ENCODE peak calls at places on chromosomes 12 and 14, in six cellular contexts. T is stimulated activated CD4-positive, alpha-beta T cell treated with anti-CD3 and anti-CD28 coated beads, Interleukin-12 subunit alpha, Interleukin-12 subunit beta, amount 100 ng/mL, for 4 hours; Q is amygdala; U is epithelial cell of prostate; M is H54; S is heart left ventricle. G is an unnamed sample.

GRCh38 chr14:34059925-34060746 is 109.3 kb upstream of the EGLN3 start:
- DNase-seq in U (no peak), M (peak; percentile 77), S (peak; percentile 84), Q (peak; percentile 62), T (peak; percentile 52), G (no peak)

GRCh38 chr12:121992059-121992879 is 29.4 kb upstream of the BCL7A start:
- DNase-seq in U (peak; percentile 99), M (peak; percentile 97), T (peak; percentile 49), Q (no peak), S (no peak), G (no peak)

GRCh38 chr12:92649511-92650227 is 53.1 kb upstream of the PLEKHG7 start:
- DNase-seq in T (peak; percentile 37), M (peak; percentile 50), Q (peak; percentile 42), S (peak; percentile 43), U (peak; percentile 67), G (peak; percentile 76)

GRCh38 chr12:26077915-26078314 is 46.9 kb downstream of the BHLHE41 start:
- DNase-seq in U (no peak), T (no peak), S (no peak), M (no peak), Q (no peak), G (no peak)

GRCh38 chr12:13362260-13362841 is 165.8 kb downstream of the EMP1 start:
- DNase-seq in U (no peak), M (peak; percentile 48), S (peak; percentile 35), T (peak; percentile 38), Q (peak; percentile 48), G (peak; percentile 77)

GRCh38 chr14:50001146-50001998 is 108.5 kb downstream of the ARF6 start:
- DNase-seq in M (peak; percentile 36), T (peak; percentile 53), S (no peak), Q (no peak), U (peak; percentile 91), G (peak; percentile 87)

GRCh38 chr12:120093592-120094355 is 22.8 kb downstream of the RAB35 start:
- DNase-seq in M (no peak), T (no peak), Q (no peak), S (no peak), U (no peak), G (no peak)

GRCh38 chr12:112107728-112108447 is 695 bp downstream of the NAA25 start:
- DNase-seq in U (no peak), T (peak; percentile 33), Q (peak; percentile 20), M (no peak), S (peak; percentile 42), G (no peak)

GRCh38 chr12:57175428-57176138 is 28.2 kb upstream of the LRP1-AS start:
- DNase-seq in M (peak; percentile 33), S (peak; percentile 80), Q (peak; percentile 78), U (peak; percentile 95), T (peak; percentile 41), G (peak; percentile 73)

GRCh38 chr12:45994736-45995135 is 4.4 kb upstream of the SCAF11 start:
- DNase-seq in Q (peak; percentile 62), U (no peak), T (no peak), S (no peak), M (no peak), G (no peak)

GRCh38 chr12:111046896-111047295 is 126.5 kb upstream of the MYL2 start:
- DNase-seq in U (no peak), T (no peak), Q (no peak), M (no peak), S (no peak), G (no peak)

GRCh38 chr14:89221109-89221508 is 195.9 kb downstream of the FOXN3 start:
- DNase-seq in M (no peak), S (no peak), U (no peak), Q (no peak), T (no peak), G (no peak)

GRCh38 chr12:7959278-7960063 is 23.5 kb upstream of the SLC2A3 start:
- DNase-seq in U (no peak), M (no peak), T (no peak), S (no peak), Q (no peak), G (no peak)

G was measured in HCT116.